ENCODE peak calls at places on chromosomes 6 and 20, in nine cellular contexts. K, T, G, Y, C, B, P, F and V are unnamed samples.

GRCh38 chr6:89989742-89990141 is 95.5 kb downstream of the GJA10 start:
- DNase-seq in K (no peak), T (no peak), G (no peak), Y (no peak), C (peak; percentile 94), B (no peak), P (no peak), F (no peak), V (no peak)

GRCh38 chr6:2777249-2777648 is 12.1 kb downstream of the WRNIP1 start:
- DNase-seq in K (no peak), T (peak; percentile 40), G (no peak), Y (no peak), C (no peak), B (no peak), P (no peak), F (no peak), V (no peak)

GRCh38 chr6:43963203-43963602 is 164.0 kb downstream of the MRPL14 start:
- DNase-seq in K (peak; percentile 44), T (no peak), G (peak; percentile 27), Y (no peak), C (no peak), B (no peak), P (no peak), F (no peak), V (no peak)

GRCh38 chr6:30721198-30722024 is 1.3 kb downstream of the TUBB start:
- DNase-seq in K (peak; percentile 87), T (peak; percentile 91), G (peak; percentile 92), Y (peak; percentile 69), C (peak; percentile 87), B (peak; percentile 93), P (peak; percentile 95), F (peak; percentile 91), V (peak; percentile 89)

GRCh38 chr20:8854566-8854965 is 214.3 kb upstream of the PLCB4 start:
- DNase-seq in K (no peak), T (peak; percentile 37), G (no peak), Y (no peak), C (peak; percentile 83), B (peak; percentile 11), P (peak; percentile 80), F (peak; percentile 50), V (no peak)

GRCh38 chr6:148464319-148465010 is 121.8 kb downstream of the SASH1 start:
- DNase-seq in K (peak; percentile 53), T (peak; percentile 86), G (peak; percentile 68), Y (peak; percentile 48), C (peak; percentile 79), B (peak; percentile 73), P (peak; percentile 55), F (peak; percentile 72), V (peak; percentile 56)

GRCh38 chr20:32416206-32416605 is 58.1 kb downstream of the ASXL1 start:
- DNase-seq in K (no peak), T (no peak), G (no peak), Y (no peak), C (no peak), B (no peak), P (no peak), F (no peak), V (no peak)

GRCh38 chr6:16711551-16712249 is 49.6 kb downstream of the ATXN1 start:
- DNase-seq in K (peak; percentile 86), T (peak; percentile 57), G (no peak), Y (peak; percentile 82), C (no peak), B (no peak), P (no peak), F (no peak), V (no peak)

GRCh38 chr6:37242429-37243052 is 15.0 kb upstream of the TBC1D22B start:
- DNase-seq in K (peak; percentile 90), T (peak; percentile 97), G (no peak), Y (peak; percentile 82), C (peak; percentile 99), B (no peak), P (peak; percentile 35), F (peak; percentile 82), V (no peak)
- TF ChIP-seq POLR2A in K (no peak), T (no peak), G (no peak), Y (no peak), C (no peak), B (no peak), P (no peak), F (no peak), V (no peak)

DNA sequence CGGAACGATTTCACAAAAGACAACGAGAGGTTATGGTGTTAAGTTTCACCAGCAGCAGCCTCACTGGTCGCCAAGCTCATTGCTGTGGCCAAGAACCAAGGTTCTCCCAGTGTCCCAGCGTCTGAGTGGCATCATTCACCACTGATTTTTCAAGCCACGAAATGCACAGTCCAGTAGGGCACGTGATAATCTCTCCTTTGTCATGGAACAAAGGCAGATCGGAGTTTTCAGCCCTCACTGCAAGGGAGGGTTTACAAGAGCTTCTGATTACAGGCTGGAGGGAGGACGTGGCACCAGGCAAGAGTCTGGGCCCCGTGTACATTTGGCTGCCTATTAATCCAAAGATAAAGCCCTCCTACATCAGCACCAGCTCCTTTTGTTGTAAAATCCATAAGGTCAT is 2.0 kb downstream of the CD24 start:
- DNase-seq in K (peak; percentile 4), T (no peak), G (no peak), Y (no peak), C (no peak), B (peak; percentile 59), P (no peak), F (no peak), V (no peak)
- H3K27ac ChIP-seq in K (peak overlapping the region; percentile 95), T (no peak overlapping the region), G (peak overlapping the region; percentile 53), Y (no peak overlapping the region), C (no peak overlapping the region), B (peak overlapping the region; percentile 100), P (no peak overlapping the region), F (no peak overlapping the region), V (no peak overlapping the region)

GRCh38 chr20:44173116-44173515 is 13.9 kb downstream of the JPH2 start:
- DNase-seq in K (no peak), T (no peak), G (no peak), Y (no peak), C (no peak), B (no peak), P (no peak), F (peak; percentile 8), V (no peak)

GRCh38 chr20:44174996-44175766 is 11.8 kb downstream of the JPH2 start:
- DNase-seq in K (no peak), T (no peak), G (no peak), Y (no peak), C (no peak), B (no peak), P (no peak), F (no peak), V (no peak)

GRCh38 chr20:44173846-44174245 is 13.1 kb downstream of the JPH2 start:
- DNase-seq in K (no peak), T (no peak), G (no peak), Y (no peak), C (no peak), B (no peak), P (no peak), F (no peak), V (no peak)

GRCh38 chr20:44180814-44181213 is 6.2 kb downstream of the JPH2 start:
- DNase-seq in K (no peak), T (no peak), G (no peak), Y (no peak), C (peak; percentile 35), B (no peak), P (peak; percentile 89), F (peak; percentile 87), V (no peak)

DNA sequence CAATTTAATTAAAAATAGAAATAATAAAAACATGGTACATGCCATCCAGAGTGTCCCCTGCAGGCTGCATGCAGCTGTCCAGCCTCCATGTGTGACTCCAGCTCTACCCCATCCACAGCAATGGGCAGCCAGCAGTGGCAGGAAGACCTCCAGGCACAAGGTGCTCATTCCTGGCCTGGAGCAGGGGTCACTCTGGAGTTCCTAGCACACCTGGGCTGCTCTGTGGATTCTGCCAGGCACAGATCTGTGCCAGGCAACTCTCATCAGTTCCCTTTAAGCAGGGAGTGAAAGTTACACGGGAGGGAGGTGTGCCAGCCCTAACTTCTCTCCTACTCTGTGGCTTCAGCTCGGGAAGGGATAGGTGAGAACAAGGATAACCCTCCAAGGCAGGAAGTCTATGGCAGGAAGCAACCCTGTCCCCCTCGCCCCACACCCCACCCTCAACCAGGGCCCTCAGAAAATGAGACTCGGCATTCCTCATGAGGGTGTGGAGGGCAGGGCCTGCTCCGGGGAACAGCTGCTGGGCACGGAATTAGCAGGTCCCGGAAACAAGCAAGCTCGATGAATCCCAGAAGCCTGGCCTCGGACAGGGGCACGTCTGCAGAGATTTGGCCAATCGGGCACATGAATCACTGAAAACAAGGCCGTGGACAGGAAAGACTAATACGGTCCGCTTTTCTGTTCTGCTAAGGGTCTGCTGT is 10.0 kb downstream of the JPH2 start:
- DNase-seq in K (no peak), T (no peak), G (no peak), Y (no peak), C (no peak), B (no peak), P (no peak), F (no peak), V (no peak)
- H3K4me1 ChIP-seq in K (peaks cover 10% of the 10 kb centered on the region), T (no peaks in the 10 kb centered on the region), G (no peaks in the 10 kb centered on the region), Y (no peaks in the 10 kb centered on the region), C (peaks cover 9% of the 10 kb centered on the region), B (no peaks in the 10 kb centered on the region), P (no peaks in the 10 kb centered on the region), F (no peaks in the 10 kb centered on the region), V (no peaks in the 10 kb centered on the region)

GRCh38 chr6:109456710-109457595 is 1.4 kb upstream of the MICAL1 start:
- DNase-seq in K (no peak), T (peak; percentile 18), G (no peak), Y (no peak), C (peak; percentile 31), B (no peak), P (peak; percentile 66), F (peak; percentile 58), V (peak; percentile 70)

GRCh38 chr6:109455161-109455501 is 441 bp downstream of the MICAL1 start:
- DNase-seq in K (no peak), T (peak; percentile 22), G (no peak), Y (no peak), C (no peak), B (no peak), P (no peak), F (no peak), V (peak; percentile 81)

GRCh38 chr6:109454483-109455160 is 950 bp downstream of the MICAL1 start:
- DNase-seq in K (no peak), T (no peak), G (no peak), Y (no peak), C (peak; percentile 28), B (no peak), P (peak; percentile 47), F (no peak), V (peak; percentile 64)

GRCh38 chr6:109456283-109456583 is 661 bp upstream of the MICAL1 start:
- DNase-seq in K (no peak), T (no peak), G (no peak), Y (no peak), C (no peak), B (no peak), P (no peak), F (no peak), V (no peak)

DNA sequence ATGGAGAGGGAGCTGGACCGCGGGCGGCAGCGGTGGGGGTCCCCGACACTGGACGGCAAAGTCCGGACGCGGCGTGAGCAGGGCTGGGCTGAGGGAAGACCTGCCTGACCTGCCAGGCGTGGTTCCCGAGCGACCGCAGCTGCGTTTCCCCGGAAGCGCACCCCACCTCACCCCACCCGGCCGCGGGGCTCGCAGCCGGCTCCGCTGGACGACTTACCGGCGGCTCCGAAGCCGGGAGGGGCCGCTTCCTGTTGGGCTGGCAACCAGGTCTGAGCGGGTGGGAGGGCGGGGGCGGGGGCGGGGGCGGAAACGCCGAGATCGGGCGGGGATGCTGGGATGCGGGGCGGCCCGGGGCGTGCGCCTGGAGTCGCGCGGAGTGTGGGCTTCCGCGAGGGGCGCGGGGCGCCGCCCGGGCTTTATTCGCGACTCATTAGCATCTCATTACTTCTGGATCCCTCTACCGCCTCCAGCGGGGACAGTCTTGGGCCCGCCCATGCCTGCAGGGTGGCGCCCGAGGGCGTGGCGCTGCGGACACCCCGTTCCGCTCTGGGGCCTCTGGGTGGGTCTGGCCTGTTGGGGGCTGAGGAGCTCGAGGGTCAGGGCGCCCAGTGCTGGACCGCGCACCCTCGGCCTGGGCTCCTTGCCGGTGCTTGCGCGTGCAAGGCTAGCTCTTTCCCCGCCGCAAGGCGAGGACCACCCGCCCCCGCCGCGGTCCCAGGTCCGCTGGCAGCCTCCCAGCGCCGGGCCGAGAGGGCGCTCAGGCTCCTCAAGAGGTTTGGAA is at the start of gene MICAL1:
- DNase-seq in K (peak; percentile 33), T (peak; percentile 17), G (no peak), Y (no peak), C (peak; percentile 24), B (peak; percentile 77), P (peak; percentile 77), F (peak; percentile 66), V (peak; percentile 94)
- TF ChIP-seq POLR2A in K (peak; percentile 47), T (peak; percentile 68), G (no peak), Y (no peak), C (no peak), B (peak; percentile 45), P (no peak), F (no peak), V (peak; percentile 71)